ENCODE peak calls at places on chromosomes 6 and 20, in four cellular contexts. N is fibroblast of lung, K is lower leg skin, H is progenitor cell of endocrine pancreas. G is an unnamed sample.

GRCh38 chr6:52534966-52535390 is 41.9 kb downstream of the TRAM2 start:
- DNase-seq in N (no peak), K (no peak), H (no peak), G (no peak)

GRCh38 chr6:143232849-143233248 is 172.2 kb downstream of the AIG1 start:
- DNase-seq in N (peak), K (no peak), H (peak), G (no peak)

GRCh38 chr6:162856885-162857284 is 129.1 kb downstream of the PACRG start:
- DNase-seq in N (peak), K (peak), H (no peak), G (no peak)

GRCh38 chr20:18187020-18187419 is 49.4 kb downstream of the KAT14 start:
- DNase-seq in N (no peak), K (no peak), H (no peak), G (no peak)

GRCh38 chr6:21588812-21589811 is 4.4 kb upstream of the SOX4 start:
- DNase-seq in N (peak), K (peak), H (peak), G (peak)

GRCh38 chr20:37336369-37337207 is 9.4 kb upstream of the SRC start:
- DNase-seq in N (peak), K (peak), H (no peak), G (no peak)

GRCh38 chr6:14046476-14047068 is 71.0 kb upstream of the CD83 start:
- DNase-seq in N (peak), K (peak), H (no peak), G (no peak)

GRCh38 chr6:100134297-100134696 is 140.3 kb upstream of the MCHR2 start:
- DNase-seq in N (no peak), K (no peak), H (no peak), G (no peak)

GRCh38 chr20:8851446-8851845 is 217.4 kb upstream of the PLCB4 start:
- DNase-seq in N (no peak), K (no peak), H (no peak), G (no peak)

GRCh38 chr20:9130407-9130995 is 61.6 kb downstream of the PLCB4 start:
- DNase-seq in N (peak), K (no peak), H (no peak), G (no peak)

GRCh38 chr20:60332523-60332922 is 374.3 kb downstream of the CDH26 start:
- DNase-seq in N (no peak), K (no peak), H (no peak), G (no peak)

GRCh38 chr6:138722425-138723371 is 50.9 kb upstream of the CCDC28A start:
- DNase-seq in N (peak), K (no peak), H (no peak), G (no peak)

GRCh38 chr6:106383573-106383972 is 23.1 kb downstream of the CRYBG1 start:
- DNase-seq in N (no peak), K (no peak), H (no peak), G (no peak)

DNA sequence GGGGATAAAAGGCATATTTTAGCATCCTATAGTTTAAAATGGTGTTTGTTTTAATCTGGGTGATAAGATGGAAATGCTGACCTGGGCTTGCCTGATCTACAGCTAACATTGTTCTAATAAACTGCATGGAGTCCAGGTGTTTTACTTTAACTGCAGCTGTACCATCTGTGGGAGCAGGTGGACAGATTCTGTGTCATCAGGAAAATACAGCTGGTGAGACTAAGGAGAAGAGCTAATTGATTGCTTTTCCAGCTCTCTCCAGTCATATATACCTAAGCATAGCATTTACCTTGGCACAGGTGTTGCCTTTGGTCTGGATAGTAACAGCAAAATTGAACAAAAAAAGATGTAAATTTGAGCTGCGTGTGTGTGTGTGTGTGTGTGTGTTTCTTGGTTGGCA is 31.6 kb downstream of the CBFA2T2 start:
- DNase-seq in N (no peak), K (no peak), H (no peak), G (no peak)
- TF ChIP-seq CTCF in N (no peak), K (no peak), H (no peak), G (no peak)

GRCh38 chr6:164108092-164108491 is 693.6 kb downstream of the QKI start:
- DNase-seq in N (peak), K (no peak), H (no peak), G (no peak)

GRCh38 chr6:164104432-164104831 is 689.9 kb downstream of the QKI start:
- DNase-seq in N (no peak), K (no peak), H (no peak), G (no peak)

GRCh38 chr6:164107297-164107995 is 692.9 kb downstream of the QKI start:
- DNase-seq in N (peak), K (no peak), H (no peak), G (no peak)

GRCh38 chr6:164105705-164106104 is 691.2 kb downstream of the QKI start:
- DNase-seq in N (no peak), K (no peak), H (no peak), G (no peak)

GRCh38 chr6:164106345-164106769 is 691.8 kb downstream of the QKI start:
- DNase-seq in N (peak), K (no peak), H (no peak), G (no peak)
- TF ChIP-seq CTCF in N (no peak), K (no peak), H (peak), G (peak)

GRCh38 chr6:128520436-128521301 is at the start of gene PTPRK:
- DNase-seq in N (peak), K (peak), H (peak), G (peak)
- TF ChIP-seq CTCF in N (no peak), K (no peak), H (peak), G (peak)

GRCh38 chr6:79231101-79231500 is 3.4 kb downstream of the HMGN3 start:
- DNase-seq in N (peak), K (no peak), H (no peak), G (no peak)

GRCh38 chr6:79230149-79230548 is 4.3 kb downstream of the HMGN3 start:
- DNase-seq in N (no peak), K (no peak), H (no peak), G (no peak)

GRCh38 chr6:79225718-79226117 is 8.8 kb downstream of the HMGN3 start:
- DNase-seq in N (no peak), K (no peak), H (no peak), G (no peak)

GRCh38 chr6:79224005-79224404 is 10.5 kb downstream of the HMGN3 start:
- DNase-seq in N (no peak), K (no peak), H (no peak), G (no peak)

GRCh38 chr6:79227445-79227844 is 7.0 kb downstream of the HMGN3 start:
- DNase-seq in N (no peak), K (no peak), H (no peak), G (no peak)
- TF ChIP-seq CTCF in N (no peak), K (no peak), H (no peak), G (no peak)

GRCh38 chr6:166772518-166772917 is 145.5 kb upstream of the RPS6KA2 start:
- DNase-seq in N (no peak), K (peak), H (no peak), G (no peak)
- TF ChIP-seq CTCF in N (no peak), K (no peak), H (peak), G (no peak)

G was measured in type B pancreatic cell.